ENCODE peak calls at places on chromosomes 5 and 9, in eight cellular contexts. One of them, this sample, is unnamed. For H3K9me3, the result is how much of the 10 kb centered on the place peaks cover.

GRCh38 chr9:132562313-132562588 is 20.2 kb upstream of the BARHL1 start:
- DNase-seq in stomach: no peak
- DNase-seq in WERI-Rb-1: no peak
- DNase-seq in mammary epithelial cell: no peak
- DNase-seq in right lobe of liver: no peak
- DNase-seq in CD8-positive, alpha-beta T cell: no peak
- DNase-seq in hepatocyte: no peak
- DNase-seq in transverse colon: no peak
- DNase-seq in this sample: no peak

GRCh38 chr9:4423207-4423610 is 67.1 kb upstream of the SLC1A1 start:
- DNase-seq in right lobe of liver: no peak
- DNase-seq in WERI-Rb-1: no peak
- DNase-seq in CD8-positive, alpha-beta T cell: no peak
- DNase-seq in transverse colon: no peak
- DNase-seq in mammary epithelial cell: no peak
- DNase-seq in stomach: no peak
- DNase-seq in hepatocyte: peak
- DNase-seq in this sample: no peak

GRCh38 chr5:157487358-157487757 is 27.3 kb downstream of the NIPAL4 start:
- DNase-seq in WERI-Rb-1: no peak
- DNase-seq in stomach: no peak
- DNase-seq in hepatocyte: no peak
- DNase-seq in mammary epithelial cell: no peak
- DNase-seq in transverse colon: peak
- DNase-seq in CD8-positive, alpha-beta T cell: no peak
- DNase-seq in right lobe of liver: no peak
- DNase-seq in this sample: no peak

GRCh38 chr5:67462150-67462549 is 265.6 kb upstream of the CD180 start:
- DNase-seq in right lobe of liver: no peak
- DNase-seq in mammary epithelial cell: no peak
- DNase-seq in stomach: no peak
- DNase-seq in transverse colon: no peak
- DNase-seq in hepatocyte: no peak
- DNase-seq in CD8-positive, alpha-beta T cell: no peak
- DNase-seq in WERI-Rb-1: no peak
- DNase-seq in this sample: no peak

GRCh38 chr5:179427676-179428056 is 82.4 kb upstream of the ADAMTS2 start:
- DNase-seq in WERI-Rb-1: no peak
- DNase-seq in transverse colon: no peak
- DNase-seq in right lobe of liver: peak
- DNase-seq in CD8-positive, alpha-beta T cell: no peak
- DNase-seq in stomach: no peak
- DNase-seq in hepatocyte: no peak
- DNase-seq in mammary epithelial cell: no peak
- DNase-seq in this sample: peak

GRCh38 chr9:135047026-135047350 is 40.5 kb upstream of the OLFM1 start:
- DNase-seq in mammary epithelial cell: no peak
- DNase-seq in hepatocyte: no peak
- DNase-seq in stomach: peak
- DNase-seq in transverse colon: no peak
- DNase-seq in right lobe of liver: no peak
- DNase-seq in CD8-positive, alpha-beta T cell: no peak
- DNase-seq in WERI-Rb-1: no peak
- DNase-seq in this sample: peak

GRCh38 chr9:15211994-15212501 is 95.0 kb downstream of the TTC39B start:
- DNase-seq in mammary epithelial cell: no peak
- DNase-seq in stomach: no peak
- DNase-seq in CD8-positive, alpha-beta T cell: no peak
- DNase-seq in WERI-Rb-1: no peak
- DNase-seq in right lobe of liver: no peak
- DNase-seq in hepatocyte: no peak
- DNase-seq in transverse colon: no peak
- DNase-seq in this sample: no peak

GRCh38 chr5:137481596-137481995 is 17.5 kb downstream of the SPOCK1 start:
- DNase-seq in WERI-Rb-1: no peak
- DNase-seq in stomach: no peak
- DNase-seq in mammary epithelial cell: peak
- DNase-seq in CD8-positive, alpha-beta T cell: no peak
- DNase-seq in transverse colon: no peak
- DNase-seq in hepatocyte: no peak
- DNase-seq in right lobe of liver: no peak
- DNase-seq in this sample: no peak

GRCh38 chr5:158875272-158875679 is 224.4 kb downstream of the EBF1 start:
- DNase-seq in mammary epithelial cell: no peak
- DNase-seq in stomach: no peak
- DNase-seq in CD8-positive, alpha-beta T cell: no peak
- DNase-seq in transverse colon: no peak
- DNase-seq in WERI-Rb-1: no peak
- DNase-seq in hepatocyte: no peak
- DNase-seq in right lobe of liver: no peak
- DNase-seq in this sample: no peak

GRCh38 chr5:88708682-88709398 is 174.1 kb downstream of the MEF2C start:
- DNase-seq in mammary epithelial cell: no peak
- DNase-seq in right lobe of liver: no peak
- DNase-seq in stomach: no peak
- DNase-seq in hepatocyte: no peak
- DNase-seq in CD8-positive, alpha-beta T cell: no peak
- DNase-seq in transverse colon: no peak
- DNase-seq in WERI-Rb-1: no peak
- DNase-seq in this sample: no peak
- H3K27ac ChIP-seq in mammary epithelial cell: no peak
- H3K27ac ChIP-seq in right lobe of liver: no peak
- H3K27ac ChIP-seq in stomach: no peak
- H3K27ac ChIP-seq in hepatocyte: no peak
- H3K27ac ChIP-seq in CD8-positive, alpha-beta T cell: no peak
- H3K27ac ChIP-seq in transverse colon: no peak
- H3K27ac ChIP-seq in WERI-Rb-1: no peak
- H3K27ac ChIP-seq in this sample: no peak

DNA sequence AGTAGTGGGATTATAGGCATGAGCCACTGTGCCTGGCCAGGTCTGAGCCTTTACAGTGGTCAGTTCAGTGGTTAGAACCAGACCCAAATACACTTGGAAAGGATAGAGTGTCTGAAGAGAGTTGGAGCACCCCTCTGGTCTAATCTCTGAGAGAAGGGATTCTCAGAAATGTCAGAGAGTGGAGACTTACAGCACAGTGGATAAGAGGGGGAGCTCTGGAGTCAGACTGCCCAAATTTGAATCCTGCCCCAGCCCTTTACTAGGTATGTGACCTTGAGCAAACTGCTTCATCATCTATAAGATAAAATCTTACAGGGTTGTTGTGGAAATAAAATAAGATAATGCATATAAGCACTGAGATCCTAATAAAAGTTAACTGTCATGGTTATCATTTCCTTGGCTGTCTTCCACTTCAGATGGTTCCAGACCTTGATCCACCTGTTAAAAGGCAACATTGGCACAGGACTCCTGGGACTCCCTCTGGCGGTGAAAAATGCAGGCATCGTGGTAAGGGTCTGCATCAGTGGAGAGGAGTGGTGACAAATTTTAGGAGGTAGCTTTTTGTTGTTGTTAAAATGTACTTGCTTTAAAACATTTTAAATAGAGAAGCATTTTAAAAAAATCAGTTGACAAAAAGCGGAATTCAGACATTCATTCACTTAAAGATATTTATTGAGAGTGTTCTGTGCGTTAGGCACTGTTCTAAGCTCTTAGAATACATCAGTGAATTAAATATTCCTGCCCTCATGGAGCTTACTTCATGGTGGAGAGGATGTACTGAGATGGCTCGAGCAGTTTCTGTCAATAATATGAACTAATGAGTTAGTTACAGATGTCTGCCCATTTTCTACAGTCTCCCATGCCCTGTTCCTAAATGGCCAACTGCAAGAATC is 16.0 kb downstream of the SLC36A1 start:
- DNase-seq in CD8-positive, alpha-beta T cell: no peak
- DNase-seq in hepatocyte: no peak
- DNase-seq in stomach: no peak
- DNase-seq in transverse colon: peak
- DNase-seq in WERI-Rb-1: no peak
- DNase-seq in mammary epithelial cell: no peak
- DNase-seq in right lobe of liver: no peak
- DNase-seq in this sample: no peak
- TF ChIP-seq CTCF in CD8-positive, alpha-beta T cell: no peak
- TF ChIP-seq CTCF in hepatocyte: peak
- TF ChIP-seq CTCF in stomach: no peak
- TF ChIP-seq CTCF in transverse colon: peak
- TF ChIP-seq CTCF in WERI-Rb-1: peak
- TF ChIP-seq CTCF in mammary epithelial cell: peak
- TF ChIP-seq CTCF in right lobe of liver: peak
- TF ChIP-seq CTCF in this sample: peak

GRCh38 chr9:129513856-129514496 is 106.9 kb downstream of the C9orf50 start:
- DNase-seq in WERI-Rb-1: no peak
- DNase-seq in transverse colon: no peak
- DNase-seq in hepatocyte: no peak
- DNase-seq in stomach: no peak
- DNase-seq in CD8-positive, alpha-beta T cell: no peak
- DNase-seq in right lobe of liver: no peak
- DNase-seq in mammary epithelial cell: no peak
- DNase-seq in this sample: no peak
- H3K9me3 ChIP-seq in WERI-Rb-1: half or more
- H3K9me3 ChIP-seq in transverse colon: under half
- H3K9me3 ChIP-seq in hepatocyte: under half
- H3K9me3 ChIP-seq in stomach: under half
- H3K9me3 ChIP-seq in CD8-positive, alpha-beta T cell: under half
- H3K9me3 ChIP-seq in right lobe of liver: under half
- H3K9me3 ChIP-seq in mammary epithelial cell: under half
- H3K9me3 ChIP-seq in this sample: under half

DNA sequence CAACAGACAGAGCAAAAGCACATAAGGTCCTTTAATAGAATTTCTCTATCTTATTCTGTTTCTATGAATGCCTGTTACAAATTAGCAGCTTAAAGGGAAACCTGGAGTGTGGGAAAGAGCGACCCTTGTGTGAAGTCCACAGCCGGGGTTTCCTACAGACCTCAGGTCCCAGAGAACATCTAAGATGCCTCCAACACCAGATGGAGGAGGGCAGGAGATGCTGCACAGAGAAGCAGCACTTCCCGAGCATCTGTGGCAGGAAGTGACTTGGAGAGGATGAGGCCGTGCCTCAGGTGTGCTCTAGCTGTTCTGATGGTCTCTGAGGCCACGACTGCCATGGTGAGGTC is 26.8 kb downstream of the IRF1 start:
- DNase-seq in hepatocyte: no peak
- DNase-seq in mammary epithelial cell: no peak
- DNase-seq in WERI-Rb-1: no peak
- DNase-seq in CD8-positive, alpha-beta T cell: no peak
- DNase-seq in right lobe of liver: no peak
- DNase-seq in stomach: no peak
- DNase-seq in transverse colon: peak
- DNase-seq in this sample: no peak
- H3K27ac ChIP-seq in hepatocyte: no peak
- H3K27ac ChIP-seq in mammary epithelial cell: peak
- H3K27ac ChIP-seq in WERI-Rb-1: no peak
- H3K27ac ChIP-seq in CD8-positive, alpha-beta T cell: peak
- H3K27ac ChIP-seq in right lobe of liver: peak
- H3K27ac ChIP-seq in stomach: peak
- H3K27ac ChIP-seq in transverse colon: peak
- H3K27ac ChIP-seq in this sample: peak